ENCODE peak calls at places on chromosome 7, in nine cellular contexts. C is mammary epithelial cell, X is GM23338, E is GM23248, R is neural progenitor cell, K is astrocyte, P is GM12878, N is fibroblast of lung, J is HCT116. Z is an unnamed sample.
A peak's percentile ranks its signal among the peaks of the same experiment; 100 is the strongest.

GRCh38 chr7:44622342-44623151 is 16.1 kb downstream of the OGDH start:
- DNase-seq in C (no peak), X (no peak), E (peak; percentile 34), R (no peak), K (no peak), P (no peak), N (peak; percentile 46), J (no peak), Z (peak; percentile 21)

GRCh38 chr7:68143345-68143744 is 1146.7 kb downstream of the TYW1 start:
- DNase-seq in C (no peak), X (no peak), E (no peak), R (no peak), K (no peak), P (no peak), N (no peak), J (no peak), Z (no peak)

GRCh38 chr7:74153736-74154135 is 20.4 kb upstream of the EIF4H start:
- DNase-seq in C (no peak), X (no peak), E (no peak), R (no peak), K (no peak), P (no peak), N (no peak), J (no peak), Z (peak; percentile 68)

GRCh38 chr7:6623589-6624245 is 8.3 kb downstream of the ZNF853 start:
- DNase-seq in C (no peak), X (no peak), E (no peak), R (no peak), K (no peak), P (no peak), N (no peak), J (no peak), Z (no peak)

GRCh38 chr7:2936301-2936700 is 92.2 kb upstream of the GNA12 start:
- DNase-seq in C (no peak), X (no peak), E (no peak), R (no peak), K (no peak), P (no peak), N (no peak), J (no peak), Z (no peak)

GRCh38 chr7:121016976-121017375 is 28.5 kb downstream of the CPED1 start:
- DNase-seq in C (no peak), X (no peak), E (peak; percentile 66), R (no peak), K (peak; percentile 60), P (no peak), N (peak; percentile 91), J (no peak), Z (no peak)

GRCh38 chr7:1690359-1690958 is 20.4 kb downstream of the ELFN1 start:
- DNase-seq in C (no peak), X (no peak), E (no peak), R (no peak), K (no peak), P (no peak), N (no peak), J (no peak), Z (no peak)

GRCh38 chr7:6608794-6609193 is 6.6 kb upstream of the ZNF853 start:
- DNase-seq in C (no peak), X (no peak), E (no peak), R (no peak), K (no peak), P (no peak), N (no peak), J (no peak), Z (no peak)

GRCh38 chr7:16092711-16093110 is 328.6 kb downstream of the CRPPA start:
- DNase-seq in C (no peak), X (no peak), E (no peak), R (no peak), K (no peak), P (no peak), N (no peak), J (no peak), Z (no peak)

GRCh38 chr7:79692015-79692414 is 238.5 kb upstream of the MAGI2 start:
- DNase-seq in C (peak; percentile 96), X (no peak), E (peak; percentile 83), R (no peak), K (peak; percentile 79), P (no peak), N (peak; percentile 66), J (no peak), Z (no peak)

GRCh38 chr7:84529480-84530205 is 335.1 kb upstream of the SEMA3A start:
- DNase-seq in C (peak; percentile 75), X (no peak), E (peak; percentile 60), R (no peak), K (peak; percentile 86), P (no peak), N (peak; percentile 58), J (peak; percentile 47), Z (peak; percentile 89)

GRCh38 chr7:3984456-3984855 is 683.4 kb downstream of the SDK1 start:
- DNase-seq in C (no peak), X (no peak), E (no peak), R (no peak), K (no peak), P (no peak), N (no peak), J (no peak), Z (no peak)

GRCh38 chr7:1461640-1462375 is 2.5 kb upstream of the MICALL2 start:
- DNase-seq in C (no peak), X (no peak), E (no peak), R (no peak), K (no peak), P (no peak), N (no peak), J (no peak), Z (no peak)

GRCh38 chr7:125316451-125316850 is 386.8 kb upstream of the POT1 start:
- DNase-seq in C (peak; percentile 65), X (peak; percentile 87), E (no peak), R (peak; percentile 77), K (no peak), P (no peak), N (no peak), J (peak; percentile 39), Z (peak; percentile 37)

GRCh38 chr7:132354527-132354926 is 221.7 kb downstream of the PLXNA4 start:
- DNase-seq in C (no peak), X (no peak), E (no peak), R (no peak), K (no peak), P (no peak), N (no peak), J (no peak), Z (no peak)

GRCh38 chr7:96143495-96144259 is 178.2 kb downstream of the SLC25A13 start:
- DNase-seq in C (no peak), X (peak; percentile 94), E (no peak), R (peak; percentile 27), K (no peak), P (no peak), N (no peak), J (no peak), Z (no peak)

GRCh38 chr7:54811925-54812264 is 52.9 kb upstream of the SEC61G start:
- DNase-seq in C (peak; percentile 7), X (no peak), E (peak; percentile 26), R (no peak), K (peak; percentile 86), P (no peak), N (peak; percentile 95), J (no peak), Z (no peak)

DNA sequence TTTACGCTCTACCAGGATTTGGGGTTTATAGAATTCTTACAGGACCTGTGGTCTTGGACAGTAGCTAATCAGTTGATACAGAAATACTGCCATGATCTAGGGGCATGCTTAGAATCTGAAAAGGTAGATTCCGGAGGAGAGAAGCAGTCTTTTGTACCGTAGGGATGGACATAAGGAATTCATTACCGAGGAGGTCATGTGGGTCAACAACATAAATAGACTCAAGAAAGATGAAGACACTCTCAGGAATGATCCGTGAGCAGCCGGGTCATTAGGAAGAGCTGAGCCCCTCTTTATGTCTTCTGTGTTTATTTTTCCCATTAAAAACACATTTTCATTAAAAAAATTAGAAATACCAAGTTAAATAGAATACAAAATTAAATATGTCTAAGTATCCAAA is 160.1 kb upstream of the TNS3 start:
- DNase-seq in C (no peak), X (no peak), E (no peak), R (no peak), K (no peak), P (no peak), N (no peak), J (no peak), Z (no peak)
- H3K36me3 ChIP-seq in C (no peaks in the 10 kb centered on the region), X (no peaks in the 10 kb centered on the region), E (no peaks in the 10 kb centered on the region), R (no peaks in the 10 kb centered on the region), K (no peaks in the 10 kb centered on the region), P (no peaks in the 10 kb centered on the region), N (no peaks in the 10 kb centered on the region), J (no peaks in the 10 kb centered on the region), Z (no peaks in the 10 kb centered on the region)

DNA sequence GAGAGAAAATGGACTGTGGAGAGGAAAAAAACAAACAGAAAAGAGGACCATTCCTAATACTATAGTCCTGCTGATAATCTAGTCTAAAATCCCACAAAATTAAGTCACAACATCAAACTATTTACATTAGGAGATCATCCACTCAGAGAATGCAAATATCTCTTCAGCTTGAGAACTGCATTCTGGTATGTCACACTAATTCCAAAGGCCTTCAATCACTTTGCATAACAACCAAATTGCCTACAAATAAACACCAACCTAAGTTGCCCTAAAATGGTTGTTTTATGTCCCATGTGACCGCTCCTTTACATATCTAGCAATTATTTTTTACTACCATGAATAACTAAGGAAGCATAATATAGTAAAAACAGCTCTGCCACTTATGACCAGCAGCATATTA is 264.3 kb downstream of the CACNA2D1 start:
- DNase-seq in C (no peak), X (peak; percentile 68), E (no peak), R (no peak), K (no peak), P (no peak), N (no peak), J (no peak), Z (no peak)
- H3K27me3 ChIP-seq in C (no peaks in the 10 kb centered on the region), X (no peaks in the 10 kb centered on the region), E (no peaks in the 10 kb centered on the region), R (no peaks in the 10 kb centered on the region), K (no peaks in the 10 kb centered on the region), P (no peaks in the 10 kb centered on the region), N (no peaks in the 10 kb centered on the region), J (no peaks in the 10 kb centered on the region), Z (no peaks in the 10 kb centered on the region)

DNA sequence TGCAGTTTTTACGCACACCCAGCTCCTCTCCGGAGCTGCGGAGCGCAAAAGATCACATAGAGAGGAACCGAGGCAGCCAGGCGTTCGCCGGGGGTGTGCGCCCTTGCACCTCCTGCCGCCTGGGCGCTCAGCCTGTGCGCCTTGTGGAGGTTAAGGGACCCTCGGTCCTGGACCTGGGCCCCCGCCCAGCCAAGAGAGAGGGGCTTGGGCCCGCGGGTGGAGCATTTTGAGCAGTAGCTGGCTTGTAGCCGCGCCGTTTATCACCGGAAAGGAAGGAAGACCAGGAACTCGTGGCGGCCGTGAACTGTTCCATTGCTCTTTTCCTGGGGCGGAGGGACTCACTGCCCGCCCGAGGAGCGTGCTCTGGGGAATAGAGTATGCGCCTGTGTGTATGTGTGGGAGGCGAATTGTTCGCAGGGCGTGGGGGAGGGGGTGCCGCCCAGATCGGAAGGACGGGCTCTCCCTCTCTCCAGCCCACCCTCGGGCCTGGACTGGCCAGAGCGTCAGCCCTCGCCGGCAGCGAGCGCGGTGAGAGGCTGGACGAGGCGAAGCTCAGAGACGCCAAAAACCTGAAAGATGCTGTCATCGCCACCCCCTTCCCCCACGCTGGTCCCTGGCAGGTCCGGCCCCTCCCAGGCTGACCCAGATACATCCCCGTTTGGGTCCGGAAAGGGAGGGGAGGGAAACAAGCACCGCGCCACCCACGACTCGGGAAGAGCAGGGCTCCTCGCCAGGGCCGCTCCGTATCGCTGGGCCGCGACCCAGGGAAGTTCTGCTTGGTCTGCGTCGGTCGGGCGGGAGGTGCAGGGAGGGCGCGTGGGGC is 1.2 kb upstream of the WNT2 start:
- DNase-seq in C (peak; percentile 25), X (peak; percentile 59), E (peak; percentile 58), R (peak; percentile 66), K (peak; percentile 73), P (no peak), N (peak; percentile 40), J (no peak), Z (peak; percentile 22)
- TF ChIP-seq EZH2 in C (peak; percentile 54), X (peak; percentile 74), E (no peak), R (peak; percentile 63), K (no peak), P (no peak), N (no peak), J (no peak), Z (no peak)

GRCh38 chr7:157548691-157549265 is 212.0 kb downstream of the DNAJB6 start:
- DNase-seq in C (no peak), X (no peak), E (no peak), R (no peak), K (no peak), P (no peak), N (no peak), J (no peak), Z (no peak)
- H3K36me3 ChIP-seq in C (no peaks in the 10 kb centered on the region), X (no peaks in the 10 kb centered on the region), E (no peaks in the 10 kb centered on the region), R (no peaks in the 10 kb centered on the region), K (no peaks in the 10 kb centered on the region), P (no peaks in the 10 kb centered on the region), N (no peaks in the 10 kb centered on the region), J (no peaks in the 10 kb centered on the region), Z (no peaks in the 10 kb centered on the region)